ENCODE peak calls at places on chromosomes 12 and 14, in six cellular contexts. One of them, this sample, is unnamed.
A peak's percentile ranks its signal among the peaks of the same experiment; 100 is the strongest.

GRCh38 chr14:65230287-65230728 is 128.0 kb upstream of the MAX start:
- DNase-seq in stimulated activated CD4-positive, alpha-beta T cell treated with anti-CD3 and anti-CD28 coated beads, Interleukin-2, amount 100 ng/mL, for 48 hours: no peak
- DNase-seq in ELR: no peak
- DNase-seq in HS-27A: no peak
- DNase-seq in activated T-cell treated with anti-CD3 and anti-CD28 coated beads, Interleukin-2, amount 50 U/mL, for 72 hours: no peak
- DNase-seq in NCI-H1092 treated with DMSO at 0.1 percent for 48 hours: peak; percentile 98
- DNase-seq in this sample: peak; percentile 78

GRCh38 chr14:23406244-23406643 is 1.8 kb downstream of the MYH6 start:
- DNase-seq in ELR: no peak
- DNase-seq in HS-27A: no peak
- DNase-seq in NCI-H1092 treated with DMSO at 0.1 percent for 48 hours: peak; percentile 56
- DNase-seq in activated T-cell treated with anti-CD3 and anti-CD28 coated beads, Interleukin-2, amount 50 U/mL, for 72 hours: no peak
- DNase-seq in stimulated activated CD4-positive, alpha-beta T cell treated with anti-CD3 and anti-CD28 coated beads, Interleukin-2, amount 100 ng/mL, for 48 hours: no peak
- DNase-seq in this sample: no peak

GRCh38 chr12:50211392-50212070 is 44.4 kb upstream of the CERS5 start:
- DNase-seq in stimulated activated CD4-positive, alpha-beta T cell treated with anti-CD3 and anti-CD28 coated beads, Interleukin-2, amount 100 ng/mL, for 48 hours: no peak
- DNase-seq in activated T-cell treated with anti-CD3 and anti-CD28 coated beads, Interleukin-2, amount 50 U/mL, for 72 hours: no peak
- DNase-seq in HS-27A: no peak
- DNase-seq in NCI-H1092 treated with DMSO at 0.1 percent for 48 hours: no peak
- DNase-seq in ELR: peak; percentile 49
- DNase-seq in this sample: no peak

GRCh38 chr12:22262309-22262708 is 72.2 kb downstream of the ST8SIA1 start:
- DNase-seq in ELR: peak; percentile 15
- DNase-seq in HS-27A: no peak
- DNase-seq in NCI-H1092 treated with DMSO at 0.1 percent for 48 hours: no peak
- DNase-seq in stimulated activated CD4-positive, alpha-beta T cell treated with anti-CD3 and anti-CD28 coated beads, Interleukin-2, amount 100 ng/mL, for 48 hours: no peak
- DNase-seq in activated T-cell treated with anti-CD3 and anti-CD28 coated beads, Interleukin-2, amount 50 U/mL, for 72 hours: no peak
- DNase-seq in this sample: no peak

GRCh38 chr14:102055181-102055901 is 31.5 kb downstream of the HSP90AA1 start:
- DNase-seq in activated T-cell treated with anti-CD3 and anti-CD28 coated beads, Interleukin-2, amount 50 U/mL, for 72 hours: no peak
- DNase-seq in HS-27A: no peak
- DNase-seq in NCI-H1092 treated with DMSO at 0.1 percent for 48 hours: no peak
- DNase-seq in stimulated activated CD4-positive, alpha-beta T cell treated with anti-CD3 and anti-CD28 coated beads, Interleukin-2, amount 100 ng/mL, for 48 hours: no peak
- DNase-seq in ELR: peak; percentile 80
- DNase-seq in this sample: no peak

GRCh38 chr14:104940526-104941150 is 16.0 kb downstream of the PLD4 start:
- DNase-seq in ELR: peak; percentile 32
- DNase-seq in NCI-H1092 treated with DMSO at 0.1 percent for 48 hours: no peak
- DNase-seq in activated T-cell treated with anti-CD3 and anti-CD28 coated beads, Interleukin-2, amount 50 U/mL, for 72 hours: no peak
- DNase-seq in HS-27A: no peak
- DNase-seq in stimulated activated CD4-positive, alpha-beta T cell treated with anti-CD3 and anti-CD28 coated beads, Interleukin-2, amount 100 ng/mL, for 48 hours: no peak
- DNase-seq in this sample: no peak

GRCh38 chr12:110079477-110080400 is 31.4 kb upstream of the C12orf76 start:
- DNase-seq in HS-27A: no peak
- DNase-seq in stimulated activated CD4-positive, alpha-beta T cell treated with anti-CD3 and anti-CD28 coated beads, Interleukin-2, amount 100 ng/mL, for 48 hours: peak; percentile 58
- DNase-seq in activated T-cell treated with anti-CD3 and anti-CD28 coated beads, Interleukin-2, amount 50 U/mL, for 72 hours: peak; percentile 78
- DNase-seq in NCI-H1092 treated with DMSO at 0.1 percent for 48 hours: no peak
- DNase-seq in ELR: no peak
- DNase-seq in this sample: peak; percentile 80

GRCh38 chr12:100953217-100953616 is 158.6 kb downstream of the ANO4 start:
- DNase-seq in activated T-cell treated with anti-CD3 and anti-CD28 coated beads, Interleukin-2, amount 50 U/mL, for 72 hours: no peak
- DNase-seq in ELR: peak; percentile 36
- DNase-seq in NCI-H1092 treated with DMSO at 0.1 percent for 48 hours: no peak
- DNase-seq in HS-27A: no peak
- DNase-seq in stimulated activated CD4-positive, alpha-beta T cell treated with anti-CD3 and anti-CD28 coated beads, Interleukin-2, amount 100 ng/mL, for 48 hours: no peak
- DNase-seq in this sample: no peak

GRCh38 chr12:64323476-64324225 is 66.9 kb downstream of the C12orf56 start:
- DNase-seq in NCI-H1092 treated with DMSO at 0.1 percent for 48 hours: no peak
- DNase-seq in HS-27A: no peak
- DNase-seq in ELR: no peak
- DNase-seq in stimulated activated CD4-positive, alpha-beta T cell treated with anti-CD3 and anti-CD28 coated beads, Interleukin-2, amount 100 ng/mL, for 48 hours: no peak
- DNase-seq in activated T-cell treated with anti-CD3 and anti-CD28 coated beads, Interleukin-2, amount 50 U/mL, for 72 hours: no peak
- DNase-seq in this sample: no peak

GRCh38 chr14:22472935-22473854 is 115.8 kb downstream of the DAD1 start:
- DNase-seq in activated T-cell treated with anti-CD3 and anti-CD28 coated beads, Interleukin-2, amount 50 U/mL, for 72 hours: no peak
- DNase-seq in ELR: peak; percentile 57
- DNase-seq in NCI-H1092 treated with DMSO at 0.1 percent for 48 hours: peak; percentile 79
- DNase-seq in HS-27A: peak; percentile 45
- DNase-seq in stimulated activated CD4-positive, alpha-beta T cell treated with anti-CD3 and anti-CD28 coated beads, Interleukin-2, amount 100 ng/mL, for 48 hours: no peak
- DNase-seq in this sample: no peak

GRCh38 chr14:103391048-103391447 is 5.8 kb downstream of the MARK3 start:
- DNase-seq in NCI-H1092 treated with DMSO at 0.1 percent for 48 hours: peak; percentile 30
- DNase-seq in stimulated activated CD4-positive, alpha-beta T cell treated with anti-CD3 and anti-CD28 coated beads, Interleukin-2, amount 100 ng/mL, for 48 hours: no peak
- DNase-seq in ELR: peak; percentile 87
- DNase-seq in activated T-cell treated with anti-CD3 and anti-CD28 coated beads, Interleukin-2, amount 50 U/mL, for 72 hours: peak; percentile 36
- DNase-seq in HS-27A: no peak
- DNase-seq in this sample: no peak

GRCh38 chr12:19739195-19739776 is 300.0 kb downstream of the AEBP2 start:
- DNase-seq in activated T-cell treated with anti-CD3 and anti-CD28 coated beads, Interleukin-2, amount 50 U/mL, for 72 hours: peak; percentile 40
- DNase-seq in stimulated activated CD4-positive, alpha-beta T cell treated with anti-CD3 and anti-CD28 coated beads, Interleukin-2, amount 100 ng/mL, for 48 hours: peak; percentile 44
- DNase-seq in ELR: peak; percentile 62
- DNase-seq in HS-27A: peak; percentile 62
- DNase-seq in NCI-H1092 treated with DMSO at 0.1 percent for 48 hours: peak; percentile 39
- DNase-seq in this sample: no peak

GRCh38 chr12:109165599-109165998 is 49.2 kb downstream of the ACACB start:
- DNase-seq in ELR: peak; percentile 50
- DNase-seq in stimulated activated CD4-positive, alpha-beta T cell treated with anti-CD3 and anti-CD28 coated beads, Interleukin-2, amount 100 ng/mL, for 48 hours: no peak
- DNase-seq in activated T-cell treated with anti-CD3 and anti-CD28 coated beads, Interleukin-2, amount 50 U/mL, for 72 hours: no peak
- DNase-seq in NCI-H1092 treated with DMSO at 0.1 percent for 48 hours: no peak
- DNase-seq in HS-27A: no peak
- DNase-seq in this sample: no peak

GRCh38 chr12:27828196-27828595 is 48.2 kb upstream of the MANSC4 start:
- DNase-seq in NCI-H1092 treated with DMSO at 0.1 percent for 48 hours: no peak
- DNase-seq in stimulated activated CD4-positive, alpha-beta T cell treated with anti-CD3 and anti-CD28 coated beads, Interleukin-2, amount 100 ng/mL, for 48 hours: no peak
- DNase-seq in ELR: peak; percentile 84
- DNase-seq in HS-27A: peak; percentile 33
- DNase-seq in activated T-cell treated with anti-CD3 and anti-CD28 coated beads, Interleukin-2, amount 50 U/mL, for 72 hours: no peak
- DNase-seq in this sample: no peak

GRCh38 chr14:71309756-71310155 is 402.5 kb downstream of the PCNX1 start:
- DNase-seq in stimulated activated CD4-positive, alpha-beta T cell treated with anti-CD3 and anti-CD28 coated beads, Interleukin-2, amount 100 ng/mL, for 48 hours: no peak
- DNase-seq in ELR: peak; percentile 18
- DNase-seq in activated T-cell treated with anti-CD3 and anti-CD28 coated beads, Interleukin-2, amount 50 U/mL, for 72 hours: no peak
- DNase-seq in HS-27A: no peak
- DNase-seq in NCI-H1092 treated with DMSO at 0.1 percent for 48 hours: no peak
- DNase-seq in this sample: no peak

GRCh38 chr14:34817768-34818167 is 57.4 kb downstream of the BAZ1A start:
- DNase-seq in activated T-cell treated with anti-CD3 and anti-CD28 coated beads, Interleukin-2, amount 50 U/mL, for 72 hours: no peak
- DNase-seq in NCI-H1092 treated with DMSO at 0.1 percent for 48 hours: no peak
- DNase-seq in ELR: no peak
- DNase-seq in stimulated activated CD4-positive, alpha-beta T cell treated with anti-CD3 and anti-CD28 coated beads, Interleukin-2, amount 100 ng/mL, for 48 hours: no peak
- DNase-seq in HS-27A: no peak
- DNase-seq in this sample: no peak

GRCh38 chr14:100428727-100429126 is 105.6 kb downstream of the SLC25A47 start:
- DNase-seq in stimulated activated CD4-positive, alpha-beta T cell treated with anti-CD3 and anti-CD28 coated beads, Interleukin-2, amount 100 ng/mL, for 48 hours: no peak
- DNase-seq in NCI-H1092 treated with DMSO at 0.1 percent for 48 hours: no peak
- DNase-seq in activated T-cell treated with anti-CD3 and anti-CD28 coated beads, Interleukin-2, amount 50 U/mL, for 72 hours: peak; percentile 34
- DNase-seq in HS-27A: no peak
- DNase-seq in ELR: peak; percentile 72
- DNase-seq in this sample: no peak

GRCh38 chr14:52124791-52125661 is 56.2 kb upstream of the NID2 start:
- DNase-seq in NCI-H1092 treated with DMSO at 0.1 percent for 48 hours: no peak
- DNase-seq in ELR: peak; percentile 86
- DNase-seq in activated T-cell treated with anti-CD3 and anti-CD28 coated beads, Interleukin-2, amount 50 U/mL, for 72 hours: no peak
- DNase-seq in stimulated activated CD4-positive, alpha-beta T cell treated with anti-CD3 and anti-CD28 coated beads, Interleukin-2, amount 100 ng/mL, for 48 hours: no peak
- DNase-seq in HS-27A: peak; percentile 47
- DNase-seq in this sample: no peak

GRCh38 chr12:53993397-53994267 is 6.3 kb upstream of the HOXC9 start:
- DNase-seq in stimulated activated CD4-positive, alpha-beta T cell treated with anti-CD3 and anti-CD28 coated beads, Interleukin-2, amount 100 ng/mL, for 48 hours: no peak
- DNase-seq in NCI-H1092 treated with DMSO at 0.1 percent for 48 hours: no peak
- DNase-seq in activated T-cell treated with anti-CD3 and anti-CD28 coated beads, Interleukin-2, amount 50 U/mL, for 72 hours: no peak
- DNase-seq in ELR: no peak
- DNase-seq in HS-27A: no peak
- DNase-seq in this sample: no peak

GRCh38 chr12:38850463-38850862 is 54.9 kb downstream of the CPNE8 start:
- DNase-seq in HS-27A: no peak
- DNase-seq in ELR: no peak
- DNase-seq in activated T-cell treated with anti-CD3 and anti-CD28 coated beads, Interleukin-2, amount 50 U/mL, for 72 hours: no peak
- DNase-seq in stimulated activated CD4-positive, alpha-beta T cell treated with anti-CD3 and anti-CD28 coated beads, Interleukin-2, amount 100 ng/mL, for 48 hours: no peak
- DNase-seq in NCI-H1092 treated with DMSO at 0.1 percent for 48 hours: no peak
- DNase-seq in this sample: no peak

GRCh38 chr14:24059841-24060388 is 8.1 kb downstream of the CARMIL3 start:
- DNase-seq in ELR: no peak
- DNase-seq in activated T-cell treated with anti-CD3 and anti-CD28 coated beads, Interleukin-2, amount 50 U/mL, for 72 hours: no peak
- DNase-seq in NCI-H1092 treated with DMSO at 0.1 percent for 48 hours: no peak
- DNase-seq in HS-27A: no peak
- DNase-seq in stimulated activated CD4-positive, alpha-beta T cell treated with anti-CD3 and anti-CD28 coated beads, Interleukin-2, amount 100 ng/mL, for 48 hours: no peak
- DNase-seq in this sample: no peak

GRCh38 chr12:121992059-121992879 is 29.4 kb upstream of the BCL7A start:
- DNase-seq in HS-27A: peak; percentile 73
- DNase-seq in activated T-cell treated with anti-CD3 and anti-CD28 coated beads, Interleukin-2, amount 50 U/mL, for 72 hours: peak; percentile 68
- DNase-seq in ELR: peak; percentile 98
- DNase-seq in NCI-H1092 treated with DMSO at 0.1 percent for 48 hours: no peak
- DNase-seq in stimulated activated CD4-positive, alpha-beta T cell treated with anti-CD3 and anti-CD28 coated beads, Interleukin-2, amount 100 ng/mL, for 48 hours: peak; percentile 53
- DNase-seq in this sample: peak; percentile 67

GRCh38 chr12:102690267-102690666 is 209.9 kb upstream of the IGF1 start:
- DNase-seq in NCI-H1092 treated with DMSO at 0.1 percent for 48 hours: no peak
- DNase-seq in activated T-cell treated with anti-CD3 and anti-CD28 coated beads, Interleukin-2, amount 50 U/mL, for 72 hours: no peak
- DNase-seq in stimulated activated CD4-positive, alpha-beta T cell treated with anti-CD3 and anti-CD28 coated beads, Interleukin-2, amount 100 ng/mL, for 48 hours: no peak
- DNase-seq in ELR: no peak
- DNase-seq in HS-27A: no peak
- DNase-seq in this sample: no peak

GRCh38 chr12:58915634-58916033 is 4.7 kb downstream of the LRIG3 start:
- DNase-seq in NCI-H1092 treated with DMSO at 0.1 percent for 48 hours: peak; percentile 55
- DNase-seq in HS-27A: no peak
- DNase-seq in stimulated activated CD4-positive, alpha-beta T cell treated with anti-CD3 and anti-CD28 coated beads, Interleukin-2, amount 100 ng/mL, for 48 hours: no peak
- DNase-seq in activated T-cell treated with anti-CD3 and anti-CD28 coated beads, Interleukin-2, amount 50 U/mL, for 72 hours: no peak
- DNase-seq in ELR: peak; percentile 27
- DNase-seq in this sample: no peak

GRCh38 chr12:7667025-7667575 is 1.4 kb upstream of the APOBEC1 start:
- DNase-seq in NCI-H1092 treated with DMSO at 0.1 percent for 48 hours: no peak
- DNase-seq in activated T-cell treated with anti-CD3 and anti-CD28 coated beads, Interleukin-2, amount 50 U/mL, for 72 hours: no peak
- DNase-seq in HS-27A: no peak
- DNase-seq in ELR: peak; percentile 35
- DNase-seq in stimulated activated CD4-positive, alpha-beta T cell treated with anti-CD3 and anti-CD28 coated beads, Interleukin-2, amount 100 ng/mL, for 48 hours: no peak
- DNase-seq in this sample: no peak

This sample was measured in lower lobe of right lung.